ENCODE peak calls at places on chromosomes 13 and 19, in four cellular contexts. X, J, Z and F are unnamed samples.

GRCh38 chr19:39676004-39676403 is 20.3 kb downstream of the LGALS16 start:
- DNase-seq in Z (no peak), X (peak; percentile 59), J (peak; percentile 32), F (peak; percentile 75)

GRCh38 chr19:19461671-19462622 is 53.4 kb downstream of the TSSK6 start:
- DNase-seq in J (no peak), X (no peak), Z (peak; percentile 77), F (no peak)

GRCh38 chr13:51341804-51342203 is 2.3 kb downstream of the SERPINE3 start:
- DNase-seq in X (no peak), Z (no peak), J (no peak), F (no peak)

GRCh38 chr13:26257049-26257448 is 3.1 kb downstream of the CDK8 start:
- DNase-seq in J (no peak), Z (no peak), X (peak; percentile 7), F (no peak)

GRCh38 chr19:39196860-39197562 is at the start of gene NCCRP1:
- DNase-seq in J (no peak), Z (no peak), X (no peak), F (no peak)

GRCh38 chr13:64332048-64332447 is 2898.1 kb downstream of the PCDH9 start:
- DNase-seq in Z (no peak), X (no peak), J (peak; percentile 9), F (no peak)

GRCh38 chr19:16001481-16002312 is 52.9 kb downstream of the OR10H4 start:
- DNase-seq in Z (no peak), J (peak; percentile 15), X (peak; percentile 63), F (peak; percentile 64)

GRCh38 chr13:32530841-32531253 is 7.7 kb downstream of the N4BP2L2 start:
- DNase-seq in X (peak; percentile 31), Z (no peak), J (no peak), F (no peak)

DNA sequence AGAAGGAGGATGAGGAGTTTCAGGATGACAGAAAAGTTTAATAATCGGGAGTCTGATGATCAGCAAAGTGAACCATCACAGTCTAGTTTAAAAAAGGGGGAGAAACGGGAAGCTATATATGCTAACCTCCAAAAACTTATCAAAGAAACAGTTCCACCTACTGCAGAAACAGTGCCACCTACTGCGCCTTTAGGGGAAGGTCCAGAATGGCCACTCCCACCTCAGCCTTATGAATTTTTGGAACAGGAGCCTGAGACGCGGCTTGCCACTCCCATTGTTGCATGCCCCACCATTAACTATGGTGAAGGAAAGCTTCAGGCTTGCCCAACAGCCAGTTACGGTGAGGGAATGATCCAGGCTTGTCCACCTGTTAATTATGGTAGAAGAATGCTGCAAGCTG is 929.0 kb downstream of the SLITRK6 start:
- DNase-seq in Z (no peak), X (no peak), J (peak; percentile 60), F (no peak)
- TF ChIP-seq CTCF in Z (no peak), X (no peak), J (peak; percentile 57), F (no peak)

DNA sequence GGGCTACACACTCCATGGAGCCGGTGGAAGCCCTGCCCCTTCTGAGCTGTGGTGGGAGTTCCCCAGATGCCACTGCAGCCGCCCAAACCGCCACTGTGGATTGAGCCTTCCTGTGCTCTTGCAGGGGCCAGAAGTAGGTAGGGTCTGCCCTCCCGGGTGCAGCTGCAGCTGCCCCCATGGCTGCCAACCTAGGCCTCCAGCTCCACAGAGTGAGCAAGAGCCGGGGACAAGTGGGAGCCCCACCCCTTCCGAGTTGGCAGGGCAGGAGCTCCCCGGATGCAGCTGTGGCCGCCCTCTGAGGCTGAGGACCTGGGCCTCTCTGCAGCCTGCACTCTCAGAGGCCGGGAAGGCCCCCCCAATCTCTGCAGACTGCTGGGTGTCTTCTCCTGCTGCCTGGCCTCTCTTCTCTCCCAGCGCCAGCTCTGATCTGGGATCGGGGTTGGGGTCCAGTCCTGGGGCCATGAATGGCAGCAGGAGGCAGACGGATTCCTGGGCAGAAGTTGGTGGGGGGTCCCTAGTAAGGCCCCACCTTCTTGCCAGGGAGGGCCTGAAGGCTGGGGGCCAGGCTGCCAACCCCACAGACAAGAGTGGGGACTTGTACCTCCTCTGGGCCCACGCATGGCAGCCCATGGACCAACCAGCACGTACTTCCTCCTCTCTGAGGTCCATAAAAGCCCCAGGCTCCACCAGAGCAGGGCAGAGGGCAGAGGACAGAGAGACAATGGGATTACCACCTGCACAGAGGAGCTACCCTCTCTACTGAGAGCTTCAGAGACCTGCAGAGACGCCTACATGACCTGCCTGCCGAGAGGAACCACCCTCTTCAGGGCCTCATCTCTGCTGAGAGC is 28.9 kb downstream of the AP2S1 start:
- DNase-seq in J (no peak), X (peak; percentile 75), Z (no peak), F (peak; percentile 43)
- TF ChIP-seq CTCF in J (no peak), X (no peak), Z (no peak), F (no peak)

GRCh38 chr13:29397265-29397664 is 198.2 kb downstream of the SLC7A1 start:
- DNase-seq in J (no peak), Z (no peak), X (no peak), F (no peak)
- TF ChIP-seq CTCF in J (peak; percentile 20), Z (no peak), X (no peak), F (no peak)

GRCh38 chr19:2087621-2088100 is 8.5 kb downstream of the MOB3A start:
- DNase-seq in X (peak; percentile 79), Z (no peak), J (no peak), F (no peak)
- TF ChIP-seq CTCF in X (peak; percentile 49), Z (no peak), J (no peak), F (peak; percentile 45)